ENCODE peak calls at places on chromosomes 13 and 19, in seven cellular contexts. S is AG10803, Y is brain microvascular endothelial cell, D is H1, M is transverse colon, A is HCT116, T is fibroblast of the aortic adventitia. Z is an unnamed sample.

GRCh38 chr13:82305588-82305987 is 1576.7 kb downstream of the SLITRK1 start:
- DNase-seq in T (no peak), A (no peak), S (no peak), D (no peak), Y (no peak), M (no peak), Z (no peak)

GRCh38 chr13:43298799-43299198 is 275.4 kb downstream of the DNAJC15 start:
- DNase-seq in A (no peak), S (no peak), M (no peak), T (no peak), D (no peak), Y (no peak), Z (no peak)

GRCh38 chr13:73069206-73069815 is 10.5 kb downstream of the KLF5 start:
- DNase-seq in T (peak; percentile 19), Y (no peak), D (no peak), M (no peak), A (no peak), S (peak; percentile 4), Z (peak; percentile 49)

GRCh38 chr19:33398361-33399060 is 25.0 kb downstream of the CEBPG start:
- DNase-seq in T (no peak), Y (no peak), D (no peak), A (no peak), M (no peak), S (no peak), Z (no peak)

GRCh38 chr19:41940443-41941409 is 12.5 kb upstream of the ERFL start:
- DNase-seq in D (no peak), S (no peak), T (no peak), Y (no peak), A (no peak), M (no peak), Z (no peak)

GRCh38 chr19:4371209-4371897 is 28.0 kb downstream of the MPND start:
- DNase-seq in M (no peak), D (no peak), S (no peak), A (no peak), Y (no peak), T (no peak), Z (no peak)

GRCh38 chr19:32767951-32768679 is 48.5 kb downstream of the TDRD12 start:
- DNase-seq in T (no peak), S (no peak), Y (no peak), D (no peak), A (no peak), M (no peak), Z (no peak)

GRCh38 chr13:113669871-113670341 is 2.9 kb downstream of the GRK1 start:
- DNase-seq in T (no peak), M (peak; percentile 5), D (no peak), S (no peak), Y (no peak), A (no peak), Z (no peak)

GRCh38 chr19:409515-410242 is 732 bp upstream of the C2CD4C start:
- DNase-seq in M (no peak), Y (no peak), D (no peak), A (no peak), T (no peak), S (no peak), Z (peak; percentile 4)

GRCh38 chr13:105035092-105035491 is 1500.4 kb downstream of the EFNB2 start:
- DNase-seq in D (no peak), Y (no peak), M (no peak), S (no peak), A (no peak), T (no peak), Z (peak; percentile 3)

GRCh38 chr13:113144255-113144629 is 14.2 kb upstream of the PROZ start:
- DNase-seq in S (no peak), T (no peak), D (no peak), Y (no peak), M (no peak), A (no peak), Z (no peak)

GRCh38 chr13:111064661-111065060 is 50.4 kb upstream of the ARHGEF7 start:
- DNase-seq in S (no peak), A (no peak), D (no peak), T (no peak), Y (no peak), M (no peak), Z (no peak)

GRCh38 chr13:111065698-111066097 is 49.4 kb upstream of the ARHGEF7 start:
- DNase-seq in S (no peak), D (no peak), Y (no peak), T (no peak), A (no peak), M (no peak), Z (no peak)

GRCh38 chr13:111062305-111062704 is 52.8 kb upstream of the ARHGEF7 start:
- DNase-seq in A (no peak), S (no peak), D (no peak), T (no peak), M (no peak), Y (no peak), Z (no peak)

GRCh38 chr13:111066544-111066943 is 48.6 kb upstream of the ARHGEF7 start:
- DNase-seq in M (no peak), Y (no peak), D (no peak), T (no peak), A (no peak), S (no peak), Z (peak; percentile 17)

DNA sequence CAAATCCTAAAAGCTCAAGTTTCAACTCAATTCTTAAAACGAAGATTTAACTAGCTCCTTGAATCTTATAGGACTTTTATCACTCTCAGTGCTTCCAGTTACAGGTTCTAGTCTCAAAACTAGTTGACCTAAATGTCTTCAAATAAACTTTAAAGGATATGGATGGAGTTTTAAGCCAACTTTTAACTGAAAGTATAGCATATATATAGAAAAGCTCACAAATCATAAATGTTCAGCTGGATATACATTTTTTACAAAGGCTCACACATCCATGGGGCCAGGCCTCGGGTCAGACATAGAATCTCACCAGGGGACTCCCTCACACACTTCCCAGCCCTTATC is 47.1 kb upstream of the ARHGEF7 start:
- DNase-seq in Y (no peak), T (no peak), D (no peak), M (no peak), A (no peak), S (no peak), Z (no peak)
- H3K4me3 ChIP-seq in Y (no peak overlapping the region), T (no peak overlapping the region), D (peak overlapping the region; percentile 66), M (no peak overlapping the region), A (peak overlapping the region; percentile 59), S (no peak overlapping the region), Z (no peak overlapping the region)

GRCh38 chr19:7197760-7198696 is 96.2 kb downstream of the INSR start:
- DNase-seq in M (peak; percentile 94), A (peak; percentile 84), T (peak; percentile 93), Y (peak; percentile 83), D (peak; percentile 59), S (peak; percentile 96), Z (peak; percentile 96)
- TF ChIP-seq CTCF in M (peak; percentile 46), A (no peak), T (peak; percentile 19), Y (peak; percentile 5), D (no peak), S (peak; percentile 24), Z (no peak)

GRCh38 chr13:31925079-31925478 is 106.5 kb upstream of the FRY start:
- DNase-seq in A (no peak), T (no peak), M (no peak), S (no peak), D (no peak), Y (no peak), Z (no peak)

GRCh38 chr13:31927219-31927653 is 104.3 kb upstream of the FRY start:
- DNase-seq in A (no peak), M (no peak), D (no peak), Y (no peak), S (no peak), T (no peak), Z (no peak)

GRCh38 chr13:31930490-31930889 is 101.1 kb upstream of the FRY start:
- DNase-seq in A (no peak), T (no peak), D (no peak), M (no peak), Y (no peak), S (no peak), Z (no peak)

GRCh38 chr13:31930901-31931522 is 100.6 kb upstream of the FRY start:
- DNase-seq in D (no peak), M (no peak), Y (no peak), S (no peak), A (no peak), T (peak; percentile 13), Z (peak; percentile 21)

DNA sequence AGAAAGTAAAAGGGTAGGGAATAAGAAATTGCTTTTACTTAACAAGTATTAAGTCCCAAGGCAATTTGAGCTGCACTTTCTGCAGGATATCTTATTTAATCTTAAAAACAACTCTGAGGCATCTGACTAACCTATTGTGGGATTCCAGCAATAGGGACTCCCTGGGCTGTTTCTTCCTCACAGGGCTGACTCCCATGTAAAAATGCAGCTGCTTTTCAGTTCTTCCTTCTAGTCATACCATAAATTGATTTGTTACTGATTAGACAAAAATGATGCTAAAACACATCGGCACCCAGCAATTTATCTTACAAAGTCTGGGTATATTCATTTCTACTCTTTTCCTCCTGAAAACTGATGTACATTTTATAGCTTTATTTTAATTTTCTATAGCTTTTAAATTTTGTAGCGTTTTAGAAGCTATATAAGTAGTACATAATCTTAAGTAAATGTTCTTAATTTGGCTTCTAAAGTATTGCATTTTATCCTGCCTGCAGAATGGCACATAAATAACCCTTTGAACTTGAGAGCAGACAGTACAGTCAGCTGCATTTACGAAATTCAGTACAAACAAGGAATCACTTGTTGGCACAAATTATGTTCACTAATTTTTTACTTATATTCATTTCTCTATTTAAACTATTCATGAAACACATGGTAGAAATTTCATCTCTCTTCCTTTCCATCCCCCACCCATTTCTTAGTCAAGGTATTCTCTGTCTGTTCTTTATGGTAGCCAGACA is 102.4 kb upstream of the FRY start:
- DNase-seq in T (no peak), D (no peak), M (no peak), S (peak; percentile 38), Y (no peak), A (no peak), Z (peak; percentile 17)
- H3K4me3 ChIP-seq in T (no peak overlapping the region), D (no peak overlapping the region), M (no peak overlapping the region), S (no peak overlapping the region), Y (no peak overlapping the region), A (no peak overlapping the region), Z (no peak overlapping the region)

GRCh38 chr19:17999685-18000479 is 8.1 kb upstream of the ARRDC2 start:
- DNase-seq in Y (no peak), M (peak; percentile 60), D (no peak), A (no peak), S (no peak), T (no peak), Z (no peak)

GRCh38 chr19:18001837-18002345 is 6.1 kb upstream of the ARRDC2 start:
- DNase-seq in T (no peak), M (no peak), S (no peak), Y (no peak), A (no peak), D (no peak), Z (no peak)

GRCh38 chr19:18000981-18001836 is 6.8 kb upstream of the ARRDC2 start:
- DNase-seq in A (peak; percentile 81), T (peak; percentile 81), M (peak; percentile 95), Y (peak; percentile 69), S (peak; percentile 81), D (no peak), Z (peak; percentile 59)

GRCh38 chr19:17998827-17999150 is 9.2 kb upstream of the ARRDC2 start:
- DNase-seq in S (no peak), D (no peak), Y (no peak), T (no peak), A (no peak), M (no peak), Z (no peak)

DNA sequence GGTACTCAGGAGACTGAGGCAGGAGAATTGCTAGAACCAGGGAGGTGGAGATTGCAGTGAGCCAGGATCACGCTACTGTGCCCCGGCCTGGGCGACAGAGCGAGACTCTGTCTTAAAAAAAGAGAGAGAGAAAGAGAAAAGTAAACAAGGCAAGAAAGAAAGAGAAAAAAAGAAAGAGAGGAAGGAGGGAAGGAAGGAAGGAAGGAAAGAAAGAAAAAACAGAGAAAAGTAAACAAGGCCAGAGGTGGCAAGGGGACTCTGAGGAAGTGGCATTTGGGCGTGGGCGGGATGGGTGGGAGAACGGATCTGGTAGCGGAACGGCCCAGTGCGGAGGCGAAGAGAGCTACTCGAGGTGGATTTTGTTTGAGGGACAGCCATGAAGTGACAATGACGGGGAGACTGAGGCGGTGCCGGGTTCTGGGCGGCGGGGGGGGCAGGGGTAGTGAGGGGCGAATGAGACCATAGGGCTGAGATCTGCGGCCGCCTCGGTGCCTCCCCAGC is 7.4 kb upstream of the ARRDC2 start:
- DNase-seq in T (no peak), Y (no peak), S (no peak), D (no peak), A (no peak), M (no peak), Z (no peak)
- TF ChIP-seq CTCF in T (no peak), Y (no peak), S (no peak), D (no peak), A (no peak), M (no peak), Z (no peak)